ENCODE peak calls at places on chromosomes 2 and 18, in five cellular contexts. V is heart right ventricle, J is spleen, X is tibial artery, A is WERI-Rb-1. L is an unnamed sample. For H3K27me3, the result is how much of the 10 kb centered on the place peaks cover.

GRCh38 chr2:16142383-16143361 is 202.3 kb downstream of the MYCN start:
- DNase-seq in V (no peak), J (no peak), X (no peak), A (no peak), L (no peak)

GRCh38 chr2:230269715-230270114 is 44.2 kb downstream of the SP140 start:
- DNase-seq in V (no peak), J (no peak), X (no peak), A (no peak), L (no peak)

GRCh38 chr2:99635710-99636431 is 146.1 kb upstream of the REV1 start:
- DNase-seq in V (peak), J (no peak), X (peak), A (no peak), L (no peak)

GRCh38 chr18:26176134-26176533 is 42.5 kb downstream of the PSMA8 start:
- DNase-seq in V (no peak), J (no peak), X (no peak), A (no peak), L (no peak)

GRCh38 chr2:113105047-113105446 is 22.4 kb upstream of the IL1RN start:
- DNase-seq in V (no peak), J (no peak), X (no peak), A (no peak), L (no peak)

GRCh38 chr2:197674546-197674945 is 841 bp downstream of the RFTN2 start:
- DNase-seq in V (no peak), J (no peak), X (no peak), A (no peak), L (no peak)

GRCh38 chr2:27326536-27326935 is 3.6 kb upstream of the MPV17 start:
- DNase-seq in V (no peak), J (no peak), X (no peak), A (no peak), L (no peak)

GRCh38 chr18:2494921-2495320 is 76.4 kb downstream of the METTL4 start:
- DNase-seq in V (no peak), J (no peak), X (no peak), A (no peak), L (no peak)

GRCh38 chr18:67428805-67429204 is 87.7 kb downstream of the DSEL start:
- DNase-seq in V (no peak), J (no peak), X (no peak), A (no peak), L (no peak)

GRCh38 chr2:1676913-1677832 is 67.1 kb downstream of the PXDN start:
- DNase-seq in V (no peak), J (no peak), X (no peak), A (no peak), L (no peak)

GRCh38 chr2:1674276-1674675 is 70.0 kb downstream of the PXDN start:
- DNase-seq in V (no peak), J (no peak), X (no peak), A (no peak), L (no peak)

GRCh38 chr2:1676091-1676912 is 68.0 kb downstream of the PXDN start:
- DNase-seq in V (no peak), J (no peak), X (no peak), A (no peak), L (no peak)

GRCh38 chr2:1674766-1675397 is 69.4 kb downstream of the PXDN start:
- DNase-seq in V (no peak), J (no peak), X (no peak), A (no peak), L (no peak)

GRCh38 chr2:1675633-1676032 is 68.7 kb downstream of the PXDN start:
- DNase-seq in V (no peak), J (no peak), X (peak), A (no peak), L (no peak)
- TF ChIP-seq CTCF in V (peak), J (no peak), X (no peak), A (no peak), L (no peak)

GRCh38 chr2:11376071-11376470 is 31.6 kb upstream of the ROCK2 start:
- DNase-seq in V (no peak), J (no peak), X (no peak), A (no peak), L (no peak)
- H3K27ac ChIP-seq in V (peak), J (no peak), X (peak), A (peak), L (no peak)

DNA sequence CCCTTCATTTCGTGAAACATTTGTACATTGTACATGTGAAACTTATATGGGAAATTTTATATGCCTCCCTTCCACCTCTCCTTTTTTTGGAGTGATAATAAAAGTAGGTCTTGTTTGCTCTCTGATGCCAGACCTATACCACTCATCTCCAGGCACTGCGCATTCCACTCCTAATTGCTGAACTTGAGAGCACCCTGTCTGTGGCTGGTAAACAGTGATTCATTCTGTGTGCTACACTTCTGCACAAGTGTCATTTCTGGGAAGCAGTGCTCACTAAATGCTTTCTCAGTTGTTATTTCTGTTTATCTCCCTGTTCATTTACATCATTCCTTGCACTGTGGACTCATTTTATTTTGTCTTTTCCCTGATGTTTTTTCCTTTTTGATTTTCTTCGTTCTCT is 15.6 kb upstream of the CCDC85A start:
- DNase-seq in V (no peak), J (no peak), X (no peak), A (no peak), L (no peak)
- H3K27me3 ChIP-seq in V (under half), J (under half), X (under half), A (under half), L (under half)

GRCh38 chr2:180607501-180608060 is 372.8 kb upstream of the UBE2E3 start:
- DNase-seq in V (no peak), J (no peak), X (no peak), A (no peak), L (no peak)

GRCh38 chr2:180599804-180600203 is 380.6 kb upstream of the UBE2E3 start:
- DNase-seq in V (no peak), J (no peak), X (no peak), A (no peak), L (no peak)

GRCh38 chr2:180601016-180601415 is 379.4 kb upstream of the UBE2E3 start:
- DNase-seq in V (no peak), J (no peak), X (no peak), A (no peak), L (no peak)

DNA sequence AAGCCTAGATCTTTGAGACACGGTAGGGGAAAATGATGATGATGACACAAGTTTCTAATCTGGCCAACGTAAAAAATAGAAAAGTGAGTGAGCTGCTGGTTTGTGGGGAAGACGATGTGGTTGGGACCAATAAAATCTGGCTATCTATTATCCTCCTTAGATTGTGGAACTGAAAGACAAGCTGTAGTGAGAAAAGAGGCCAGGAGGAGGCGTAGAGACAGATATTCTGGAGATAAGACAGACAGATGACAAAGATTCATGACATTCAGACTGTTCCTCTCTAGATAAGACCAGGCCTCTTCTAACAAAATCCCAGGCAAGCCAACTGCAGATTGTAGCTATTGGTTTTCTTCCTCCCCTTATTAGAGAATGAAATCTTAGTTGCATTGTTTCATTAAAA is 376.3 kb upstream of the UBE2E3 start:
- DNase-seq in V (no peak), J (no peak), X (no peak), A (peak), L (no peak)
- TF ChIP-seq CTCF in V (no peak), J (no peak), X (no peak), A (peak), L (no peak)

DNA sequence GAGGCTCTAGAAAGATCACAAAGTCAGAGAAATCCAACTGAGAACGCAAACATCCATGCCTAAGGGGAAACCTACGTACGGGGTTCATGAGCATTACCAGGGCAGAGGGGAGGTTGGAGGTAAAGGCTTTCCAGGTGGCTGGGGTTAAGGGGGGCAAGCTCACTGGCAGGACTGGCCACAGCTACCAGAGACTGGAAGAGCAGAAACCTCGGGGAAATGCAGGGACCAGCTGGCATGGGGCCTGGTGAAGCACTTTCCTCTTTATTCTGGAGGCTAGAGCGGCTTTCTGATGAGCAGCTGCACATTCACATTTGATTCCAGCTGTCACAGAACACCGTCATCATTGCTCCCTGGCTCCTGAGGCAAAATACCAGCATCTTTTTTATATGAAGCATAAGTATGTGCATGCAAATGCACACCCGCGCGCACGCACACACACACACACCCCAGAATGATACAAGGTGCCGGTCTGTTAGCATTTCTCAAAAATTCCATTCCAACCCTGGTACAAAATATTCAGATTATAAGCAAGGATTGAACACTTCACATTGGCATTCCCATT is 28.7 kb upstream of the LRRC30 start:
- DNase-seq in V (no peak), J (no peak), X (no peak), A (no peak), L (no peak)
- H3K27ac ChIP-seq in V (no peak), J (no peak), X (no peak), A (no peak), L (no peak)

DNA sequence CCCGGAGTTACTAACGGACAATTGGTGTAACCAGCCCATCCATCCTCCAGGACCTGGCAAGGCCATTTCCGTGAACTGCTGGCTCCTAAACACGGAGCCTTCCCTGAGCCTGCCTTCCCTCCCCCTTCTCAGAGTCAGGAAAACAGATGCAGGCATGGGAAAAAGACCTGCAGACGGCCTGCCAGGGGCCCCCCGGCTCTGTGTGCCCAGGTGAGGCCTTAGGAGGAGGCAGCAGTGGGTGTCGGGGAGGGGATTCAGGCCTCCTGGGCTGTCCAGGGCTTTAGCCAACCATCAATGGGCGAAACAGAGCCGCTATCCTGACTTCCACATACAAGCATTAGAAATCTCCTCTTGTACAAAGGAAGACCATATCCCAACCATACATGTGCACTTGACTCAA is 68.3 kb upstream of the BOD1L2 start:
- DNase-seq in V (no peak), J (no peak), X (no peak), A (no peak), L (no peak)
- H3K27me3 ChIP-seq in V (under half), J (half or more), X (under half), A (under half), L (under half)

DNA sequence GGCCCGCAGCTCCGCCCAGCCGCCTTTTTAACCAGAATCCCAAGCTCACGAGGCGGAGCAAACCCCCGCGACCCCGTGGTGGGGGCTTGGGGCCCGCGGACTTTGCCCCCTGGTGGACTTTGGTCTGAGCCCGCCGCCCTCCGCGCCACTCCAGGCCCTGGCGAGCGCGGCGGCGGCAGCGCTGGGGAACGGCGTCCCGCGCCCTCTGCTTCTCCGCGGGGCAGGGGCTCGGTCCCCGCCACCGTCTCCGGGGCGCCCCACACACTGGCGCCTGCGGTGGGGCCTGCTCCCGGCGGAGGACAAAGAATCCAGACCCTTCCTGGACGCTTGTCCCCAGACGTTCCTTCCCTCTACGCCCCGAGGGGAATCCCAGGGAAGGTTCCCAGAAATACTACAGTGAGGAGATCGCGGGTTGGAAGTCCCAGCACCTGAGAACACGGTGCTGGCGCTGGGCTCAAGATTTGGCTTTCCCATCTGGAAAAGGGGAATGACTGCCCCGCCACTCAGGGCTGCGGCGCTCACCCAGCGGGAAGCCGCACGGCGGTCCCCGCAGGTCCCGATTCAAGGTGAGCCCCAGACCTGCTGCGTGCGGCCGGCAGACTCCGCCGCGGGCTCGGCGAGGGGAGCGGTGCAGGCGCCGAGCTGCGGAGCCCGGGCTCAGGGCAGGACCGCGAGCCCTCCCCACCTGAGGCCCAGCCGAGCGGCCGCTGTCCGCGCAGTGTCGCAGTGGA is at the start of gene HAAO:
- DNase-seq in V (peak), J (peak), X (no peak), A (no peak), L (peak)
- TF ChIP-seq CTCF in V (peak), J (no peak), X (peak), A (no peak), L (no peak)

GRCh38 chr2:173649527-173650219 is 295.0 kb downstream of the CDCA7 start:
- DNase-seq in V (no peak), J (no peak), X (no peak), A (no peak), L (no peak)
- H3K27ac ChIP-seq in V (no peak), J (no peak), X (no peak), A (no peak), L (no peak)

GRCh38 chr2:238851026-238851425 is 3.1 kb downstream of the TWIST2 start:
- DNase-seq in V (no peak), J (no peak), X (no peak), A (no peak), L (no peak)
- H3K27me3 ChIP-seq in V (half or more), J (half or more), X (under half), A (half or more), L (under half)